ENCODE peak calls at places on chromosomes 7 and 10, in eight cellular contexts. P is fibroblast of mammary gland, I is NCI-H2081, E is heart left ventricle, T is endothelial cell, R is NCI-H1694 treated with DMSO at 0.1 percent for 48 hours, W is neural crest cell, S is GM12878. O is an unnamed sample.

GRCh38 chr10:72309290-72310240 is 35.8 kb downstream of the DDIT4 start:
- DNase-seq in R (peak; percentile 56), W (no peak), I (no peak), P (peak; percentile 60), E (peak; percentile 52), S (no peak), T (no peak), O (no peak)

GRCh38 chr10:986881-987634 is 1.2 kb upstream of the GTPBP4 start:
- DNase-seq in T (no peak), W (no peak), E (no peak), S (no peak), P (peak; percentile 47), I (no peak), R (no peak), O (peak; percentile 80)

GRCh38 chr10:63421591-63421990 is 44.2 kb downstream of the JMJD1C start:
- DNase-seq in W (no peak), T (no peak), E (no peak), I (no peak), P (no peak), S (peak; percentile 66), R (no peak), O (no peak)

GRCh38 chr10:60048146-60048545 is 141.8 kb upstream of the CCDC6 start:
- DNase-seq in P (peak; percentile 15), W (no peak), T (peak; percentile 14), E (no peak), S (no peak), R (no peak), I (no peak), O (no peak)

GRCh38 chr10:46541017-46541661 is 15.3 kb downstream of the GPRIN2 start:
- DNase-seq in I (no peak), R (no peak), W (peak; percentile 82), E (no peak), S (no peak), T (peak; percentile 80), P (no peak), O (no peak)

GRCh38 chr7:92813390-92814024 is 22.9 kb downstream of the CDK6 start:
- DNase-seq in E (no peak), R (no peak), P (peak; percentile 71), T (no peak), W (no peak), S (peak; percentile 82), I (no peak), O (no peak)

GRCh38 chr7:106064836-106065559 is 47.1 kb downstream of the SYPL1 start:
- DNase-seq in E (peak; percentile 84), T (no peak), S (no peak), P (peak; percentile 97), R (peak; percentile 93), I (peak; percentile 35), W (no peak), O (peak; percentile 92)

GRCh38 chr10:118408145-118408544 is 66.0 kb upstream of the FAM204A start:
- DNase-seq in R (peak; percentile 36), T (no peak), S (no peak), W (no peak), I (no peak), E (no peak), P (no peak), O (no peak)

GRCh38 chr10:117860823-117861222 is 185.9 kb downstream of the RAB11FIP2 start:
- DNase-seq in P (peak; percentile 53), T (no peak), R (no peak), S (no peak), W (no peak), E (no peak), I (no peak), O (peak; percentile 7)

GRCh38 chr10:75464478-75465090 is 33.2 kb downstream of the LRMDA start:
- DNase-seq in W (no peak), S (no peak), P (no peak), R (no peak), T (no peak), I (no peak), E (no peak), O (no peak)

GRCh38 chr10:103676058-103676785 is 179.2 kb downstream of the SH3PXD2A start:
- DNase-seq in W (no peak), S (no peak), T (no peak), I (no peak), P (peak; percentile 80), R (no peak), E (no peak), O (peak; percentile 12)

GRCh38 chr7:148611692-148612091 is 21.1 kb downstream of the C7orf33 start:
- DNase-seq in T (no peak), S (no peak), R (no peak), I (no peak), W (no peak), E (no peak), P (no peak), O (no peak)

GRCh38 chr10:33306756-33307519 is 27.5 kb downstream of the NRP1 start:
- DNase-seq in I (no peak), R (no peak), S (no peak), E (no peak), W (no peak), T (no peak), P (peak; percentile 84), O (peak; percentile 74)

GRCh38 chr10:132400547-132401151 is 3.6 kb downstream of the PWWP2B start:
- DNase-seq in I (no peak), R (no peak), P (no peak), W (no peak), T (no peak), E (no peak), S (no peak), O (no peak)

GRCh38 chr10:130962240-130963051 is 349.1 kb downstream of the TCERG1L start:
- DNase-seq in I (no peak), E (no peak), W (no peak), S (no peak), R (no peak), T (no peak), P (no peak), O (no peak)

GRCh38 chr10:69572159-69573055 is 815 bp downstream of the NEUROG3 start:
- DNase-seq in E (no peak), W (no peak), P (peak; percentile 20), T (no peak), R (no peak), S (no peak), I (no peak), O (no peak)

GRCh38 chr7:140231779-140232491 is 55.2 kb upstream of the KDM7A start:
- DNase-seq in P (no peak), S (no peak), I (peak; percentile 36), W (no peak), R (no peak), E (no peak), T (no peak), O (no peak)

GRCh38 chr10:47094636-47095035 is 183.4 kb downstream of the PTPN20 start:
- DNase-seq in E (no peak), P (no peak), W (no peak), I (no peak), S (no peak), T (no peak), R (no peak), O (no peak)

GRCh38 chr7:149422065-149422913 is 38.6 kb downstream of the ZNF777 start:
- DNase-seq in S (peak; percentile 9), W (peak; percentile 46), R (peak; percentile 70), E (peak; percentile 60), I (peak; percentile 61), P (peak; percentile 66), T (peak; percentile 83), O (peak; percentile 27)

GRCh38 chr10:3776796-3777571 is 8.0 kb downstream of the KLF6 start:
- DNase-seq in E (no peak), P (peak; percentile 90), W (no peak), T (no peak), I (no peak), S (no peak), R (no peak), O (peak; percentile 90)

GRCh38 chr7:107643407-107643806 is 17.2 kb upstream of the SLC26A4 start:
- DNase-seq in S (no peak), I (no peak), E (no peak), R (no peak), W (no peak), T (no peak), P (peak; percentile 85), O (peak; percentile 88)

GRCh38 chr10:98380493-98381339 is 34.3 kb downstream of the PYROXD2 start:
- DNase-seq in P (no peak), I (no peak), S (no peak), E (no peak), T (no peak), W (no peak), R (no peak), O (no peak)

GRCh38 chr10:89710748-89711147 is 9.4 kb downstream of the KIF20B start:
- DNase-seq in E (no peak), I (no peak), W (no peak), R (no peak), T (no peak), P (no peak), S (no peak), O (peak; percentile 8)

GRCh38 chr7:155879592-155879991 is 67.3 kb upstream of the SHH start:
- DNase-seq in W (no peak), P (no peak), I (no peak), R (no peak), S (no peak), T (no peak), E (no peak), O (no peak)

GRCh38 chr10:133076274-133077038 is 11.3 kb upstream of the ADGRA1 start:
- DNase-seq in P (no peak), S (no peak), I (no peak), W (no peak), T (no peak), R (no peak), E (no peak), O (no peak)

GRCh38 chr10:132271458-132272011 is 36.2 kb downstream of the STK32C start:
- DNase-seq in P (no peak), T (no peak), S (no peak), E (no peak), R (no peak), I (no peak), W (no peak), O (no peak)

GRCh38 chr10:76190871-76191270 is 759.4 kb downstream of the LRMDA start:
- DNase-seq in W (no peak), S (no peak), I (no peak), R (no peak), T (no peak), P (no peak), E (no peak), O (no peak)

GRCh38 chr7:4683884-4684565 is 1.9 kb downstream of the FOXK1 start:
- DNase-seq in R (no peak), W (no peak), T (no peak), S (peak; percentile 52), P (peak; percentile 80), E (peak; percentile 73), I (no peak), O (peak; percentile 91)

GRCh38 chr7:74006451-74007259 is 21.3 kb upstream of the ELN start:
- DNase-seq in E (no peak), P (no peak), T (no peak), R (peak; percentile 32), W (no peak), S (no peak), I (peak; percentile 60), O (no peak)

GRCh38 chr10:116688241-116688711 is 54.1 kb downstream of the HSPA12A start:
- DNase-seq in E (no peak), R (no peak), S (no peak), T (no peak), P (peak; percentile 58), I (no peak), W (no peak), O (peak; percentile 43)

GRCh38 chr7:84248267-84248666 is 53.7 kb upstream of the SEMA3A start:
- DNase-seq in S (peak; percentile 36), E (no peak), I (no peak), R (no peak), T (no peak), W (no peak), P (no peak), O (no peak)

GRCh38 chr10:13827418-13827817 is 240.7 kb downstream of the PRPF18 start:
- DNase-seq in P (peak; percentile 34), R (no peak), E (no peak), I (no peak), W (no peak), T (no peak), S (no peak), O (no peak)

GRCh38 chr10:129102906-129103693 is 363.9 kb upstream of the MGMT start:
- DNase-seq in P (peak; percentile 76), E (no peak), W (no peak), R (no peak), S (no peak), I (no peak), T (no peak), O (no peak)

GRCh38 chr7:41046221-41046761 is 656.6 kb downstream of the INHBA start:
- DNase-seq in S (no peak), T (no peak), E (peak; percentile 36), R (no peak), P (peak; percentile 82), I (no peak), W (no peak), O (peak; percentile 82)

O was measured in HCEC 1CT.